ENCODE peak calls at places on chromosome 20, in five cellular contexts. One of them, this sample, is unnamed. For H3K4me1, the result is how much of the 10 kb centered on the place peaks cover.

GRCh38 chr20:23683807-23684206 is 5.0 kb downstream of the CST4 start:
- DNase-seq in aorta: no peak
- DNase-seq in neural progenitor cell: no peak
- DNase-seq in spleen: no peak
- DNase-seq in GM23248: no peak
- DNase-seq in this sample: no peak

GRCh38 chr20:19633985-19634384 is 124.1 kb upstream of the RIN2 start:
- DNase-seq in aorta: no peak
- DNase-seq in neural progenitor cell: no peak
- DNase-seq in spleen: no peak
- DNase-seq in GM23248: no peak
- DNase-seq in this sample: no peak

GRCh38 chr20:7758436-7758835 is 181.8 kb downstream of the HAO1 start:
- DNase-seq in aorta: no peak
- DNase-seq in neural progenitor cell: no peak
- DNase-seq in spleen: no peak
- DNase-seq in GM23248: peak
- DNase-seq in this sample: no peak

GRCh38 chr20:20568604-20569205 is 143.7 kb downstream of the RALGAPA2 start:
- DNase-seq in aorta: no peak
- DNase-seq in neural progenitor cell: peak
- DNase-seq in spleen: no peak
- DNase-seq in GM23248: peak
- DNase-seq in this sample: peak

GRCh38 chr20:32984196-32984595 is 20.0 kb downstream of the SUN5 start:
- DNase-seq in aorta: no peak
- DNase-seq in neural progenitor cell: no peak
- DNase-seq in spleen: peak
- DNase-seq in GM23248: peak
- DNase-seq in this sample: no peak

GRCh38 chr20:34750484-34750883 is 46.3 kb downstream of the TP53INP2 start:
- DNase-seq in aorta: no peak
- DNase-seq in neural progenitor cell: no peak
- DNase-seq in spleen: no peak
- DNase-seq in GM23248: no peak
- DNase-seq in this sample: no peak

GRCh38 chr20:11379257-11380011 is 538.3 kb upstream of the BTBD3 start:
- DNase-seq in aorta: no peak
- DNase-seq in neural progenitor cell: peak
- DNase-seq in spleen: peak
- DNase-seq in GM23248: no peak
- DNase-seq in this sample: no peak

GRCh38 chr20:53386186-53386681 is 207.4 kb downstream of the ZNF217 start:
- DNase-seq in aorta: no peak
- DNase-seq in neural progenitor cell: no peak
- DNase-seq in spleen: no peak
- DNase-seq in GM23248: no peak
- DNase-seq in this sample: no peak

GRCh38 chr20:1415667-1416468 is 23.0 kb upstream of the FKBP1A start:
- DNase-seq in aorta: no peak
- DNase-seq in neural progenitor cell: no peak
- DNase-seq in spleen: no peak
- DNase-seq in GM23248: peak
- DNase-seq in this sample: no peak

GRCh38 chr20:59992531-59992930 is 34.3 kb downstream of the CDH26 start:
- DNase-seq in aorta: no peak
- DNase-seq in neural progenitor cell: no peak
- DNase-seq in spleen: no peak
- DNase-seq in GM23248: peak
- DNase-seq in this sample: no peak

GRCh38 chr20:50251992-50252491 is 61.4 kb downstream of the CEBPB start:
- DNase-seq in aorta: no peak
- DNase-seq in neural progenitor cell: no peak
- DNase-seq in spleen: no peak
- DNase-seq in GM23248: peak
- DNase-seq in this sample: no peak

GRCh38 chr20:23245553-23246128 is 105.0 kb upstream of the NXT1 start:
- DNase-seq in aorta: peak
- DNase-seq in neural progenitor cell: peak
- DNase-seq in spleen: peak
- DNase-seq in GM23248: no peak
- DNase-seq in this sample: no peak

GRCh38 chr20:3705491-3705969 is 6.9 kb downstream of the SIGLEC1 start:
- DNase-seq in aorta: peak
- DNase-seq in neural progenitor cell: no peak
- DNase-seq in spleen: no peak
- DNase-seq in GM23248: no peak
- DNase-seq in this sample: no peak

GRCh38 chr20:3889489-3890409 is 562 bp downstream of the PANK2 start:
- DNase-seq in aorta: peak
- DNase-seq in neural progenitor cell: no peak
- DNase-seq in spleen: peak
- DNase-seq in GM23248: peak
- DNase-seq in this sample: peak

GRCh38 chr20:40702504-40702903 is 13.5 kb upstream of the MAFB start:
- DNase-seq in aorta: no peak
- DNase-seq in neural progenitor cell: no peak
- DNase-seq in spleen: no peak
- DNase-seq in GM23248: peak
- DNase-seq in this sample: no peak

GRCh38 chr20:7843613-7844012 is 96.6 kb downstream of the HAO1 start:
- DNase-seq in aorta: peak
- DNase-seq in neural progenitor cell: no peak
- DNase-seq in spleen: no peak
- DNase-seq in GM23248: peak
- DNase-seq in this sample: no peak

GRCh38 chr20:58908216-58908615 is 55.7 kb downstream of the GNAS start:
- DNase-seq in aorta: no peak
- DNase-seq in neural progenitor cell: no peak
- DNase-seq in spleen: no peak
- DNase-seq in GM23248: no peak
- DNase-seq in this sample: no peak
- H3K4me3 ChIP-seq in aorta: no peak
- H3K4me3 ChIP-seq in neural progenitor cell: no peak
- H3K4me3 ChIP-seq in spleen: no peak
- H3K4me3 ChIP-seq in GM23248: peak
- H3K4me3 ChIP-seq in this sample: no peak

DNA sequence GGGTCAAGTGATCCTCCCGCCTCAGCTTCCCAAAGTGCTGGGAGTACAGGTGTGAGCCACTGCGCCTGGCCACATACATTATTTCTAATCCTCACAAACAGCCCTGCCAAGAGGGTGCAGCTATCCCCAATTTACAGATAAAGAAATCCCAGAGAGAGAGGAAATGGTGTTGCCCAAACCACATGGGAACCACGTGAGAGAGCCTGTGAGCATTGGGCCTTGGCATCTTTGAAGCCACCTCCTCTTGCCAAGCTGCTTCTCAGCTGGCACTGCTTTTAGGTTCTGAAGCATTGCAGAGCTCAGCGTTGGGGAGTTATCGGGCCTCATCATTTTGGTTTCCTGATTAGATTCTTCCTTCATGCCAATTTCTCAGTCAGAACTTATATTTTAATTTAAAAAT is 80.3 kb downstream of the CTNNBL1 start:
- DNase-seq in aorta: no peak
- DNase-seq in neural progenitor cell: no peak
- DNase-seq in spleen: no peak
- DNase-seq in GM23248: no peak
- DNase-seq in this sample: no peak
- H3K4me1 ChIP-seq in aorta: under half
- H3K4me1 ChIP-seq in neural progenitor cell: under half
- H3K4me1 ChIP-seq in spleen: under half
- H3K4me1 ChIP-seq in GM23248: under half
- H3K4me1 ChIP-seq in this sample: under half

GRCh38 chr20:51752343-51752951 is 15.7 kb downstream of the ATP9A start:
- DNase-seq in aorta: no peak
- DNase-seq in neural progenitor cell: no peak
- DNase-seq in spleen: no peak
- DNase-seq in GM23248: peak
- DNase-seq in this sample: no peak
- H3K4me3 ChIP-seq in aorta: no peak
- H3K4me3 ChIP-seq in neural progenitor cell: no peak
- H3K4me3 ChIP-seq in spleen: no peak
- H3K4me3 ChIP-seq in GM23248: peak
- H3K4me3 ChIP-seq in this sample: no peak

DNA sequence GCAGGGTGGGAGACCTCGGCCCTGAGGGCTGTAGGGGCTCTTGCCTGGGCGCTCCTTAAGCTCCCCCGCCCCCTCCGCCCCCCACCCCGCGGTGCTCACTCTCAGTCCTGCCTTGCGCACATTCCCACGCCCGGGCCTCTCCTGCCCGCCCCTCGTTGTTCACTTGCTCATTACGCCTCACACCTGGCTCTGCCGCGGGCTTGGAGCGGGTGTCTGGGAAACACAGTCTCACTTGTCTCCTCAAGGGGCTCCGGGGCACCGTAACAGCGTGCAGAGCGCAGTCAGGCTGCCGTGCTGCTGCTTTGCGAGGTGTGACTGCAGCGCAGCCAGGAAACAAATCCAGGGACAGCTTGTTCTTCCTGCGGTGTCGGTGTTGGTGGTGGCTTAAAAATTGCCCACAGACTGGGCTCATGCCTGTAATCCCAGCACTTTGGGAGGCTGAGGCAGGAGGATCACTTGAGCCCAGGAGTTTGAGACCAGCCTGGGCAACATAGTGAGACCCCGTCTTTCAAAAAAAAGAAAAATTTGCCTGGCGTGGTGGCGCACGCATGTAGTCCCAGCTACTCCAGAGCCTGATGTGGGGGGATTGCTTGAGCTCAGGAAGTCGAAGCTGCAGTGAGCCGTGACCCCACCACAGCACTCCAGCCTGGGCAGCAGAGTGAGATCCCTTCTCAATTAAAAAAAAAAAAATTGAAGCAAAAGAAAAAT is 4.6 kb downstream of the NPBWR2 start:
- DNase-seq in aorta: peak
- DNase-seq in neural progenitor cell: peak
- DNase-seq in spleen: peak
- DNase-seq in GM23248: no peak
- DNase-seq in this sample: no peak
- H3K4me1 ChIP-seq in aorta: under half
- H3K4me1 ChIP-seq in neural progenitor cell: under half
- H3K4me1 ChIP-seq in spleen: under half
- H3K4me1 ChIP-seq in GM23248: under half
- H3K4me1 ChIP-seq in this sample: under half

GRCh38 chr20:17369506-17369905 is 142.7 kb downstream of the PCSK2 start:
- DNase-seq in aorta: no peak
- DNase-seq in neural progenitor cell: no peak
- DNase-seq in spleen: no peak
- DNase-seq in GM23248: no peak
- DNase-seq in this sample: no peak
- H3K4me3 ChIP-seq in aorta: no peak
- H3K4me3 ChIP-seq in neural progenitor cell: no peak
- H3K4me3 ChIP-seq in spleen: no peak
- H3K4me3 ChIP-seq in GM23248: no peak
- H3K4me3 ChIP-seq in this sample: no peak

GRCh38 chr20:62121776-62122658 is at the start of gene LSM14B:
- DNase-seq in aorta: peak
- DNase-seq in neural progenitor cell: peak
- DNase-seq in spleen: peak
- DNase-seq in GM23248: peak
- DNase-seq in this sample: peak
- H3K4me1 ChIP-seq in aorta: under half
- H3K4me1 ChIP-seq in neural progenitor cell: under half
- H3K4me1 ChIP-seq in spleen: half or more
- H3K4me1 ChIP-seq in GM23248: under half
- H3K4me1 ChIP-seq in this sample: half or more

GRCh38 chr20:45229264-45230056 is 8.3 kb downstream of the SEMG2 start:
- DNase-seq in aorta: no peak
- DNase-seq in neural progenitor cell: peak
- DNase-seq in spleen: peak
- DNase-seq in GM23248: peak
- DNase-seq in this sample: no peak
- H3K4me3 ChIP-seq in aorta: no peak
- H3K4me3 ChIP-seq in neural progenitor cell: no peak
- H3K4me3 ChIP-seq in spleen: no peak
- H3K4me3 ChIP-seq in GM23248: no peak
- H3K4me3 ChIP-seq in this sample: no peak

DNA sequence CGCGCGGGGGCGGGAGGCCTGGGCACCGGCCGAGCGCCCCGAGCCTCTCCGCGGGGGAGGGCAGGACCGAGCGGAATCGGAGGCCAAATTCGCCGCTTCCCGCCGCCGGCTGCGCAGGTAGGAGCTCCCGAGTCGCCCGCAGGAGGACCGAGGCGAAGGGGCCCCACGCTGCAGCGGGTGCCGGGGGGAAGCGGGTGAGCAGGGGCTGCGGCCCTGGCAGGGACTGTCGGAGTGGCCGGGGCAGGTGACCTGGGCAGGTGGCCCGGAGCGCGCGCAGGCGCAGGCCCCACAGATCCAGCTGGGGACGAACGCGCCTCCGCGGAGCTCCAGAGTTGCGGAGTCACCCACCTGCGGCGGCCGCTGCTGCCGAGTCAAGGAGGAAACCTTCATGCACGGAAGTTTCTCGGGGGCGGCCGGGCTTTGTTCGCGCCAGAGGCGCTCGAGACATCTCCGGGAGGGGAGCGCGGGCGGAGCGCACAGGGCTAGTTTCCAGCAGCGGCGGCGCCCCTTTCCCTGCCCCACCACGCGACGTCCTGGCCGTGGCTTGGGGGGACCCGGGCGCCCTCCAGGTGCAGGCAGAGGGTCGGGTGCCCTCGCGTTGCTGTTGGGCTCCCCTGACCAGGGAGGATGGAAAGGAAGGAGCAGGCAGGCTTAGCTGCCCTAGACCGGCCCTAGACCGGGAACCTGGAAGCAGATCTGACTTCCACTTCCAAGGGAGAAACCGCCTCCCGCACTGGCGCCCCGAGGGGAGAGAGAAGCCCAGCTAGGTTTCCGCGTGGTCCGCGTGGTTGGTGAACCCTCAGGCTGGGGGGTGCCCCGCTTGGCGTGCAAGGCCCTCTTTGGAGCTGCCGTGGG is 590 bp downstream of the SLCO4A1 start:
- DNase-seq in aorta: no peak
- DNase-seq in neural progenitor cell: peak
- DNase-seq in spleen: peak
- DNase-seq in GM23248: peak
- DNase-seq in this sample: peak
- H3K4me1 ChIP-seq in aorta: under half
- H3K4me1 ChIP-seq in neural progenitor cell: under half
- H3K4me1 ChIP-seq in spleen: half or more
- H3K4me1 ChIP-seq in GM23248: under half
- H3K4me1 ChIP-seq in this sample: under half

GRCh38 chr20:62941792-62942191 is 3.8 kb downstream of the GID8 start:
- DNase-seq in aorta: no peak
- DNase-seq in neural progenitor cell: no peak
- DNase-seq in spleen: no peak
- DNase-seq in GM23248: peak
- DNase-seq in this sample: no peak
- H3K4me3 ChIP-seq in aorta: no peak
- H3K4me3 ChIP-seq in neural progenitor cell: no peak
- H3K4me3 ChIP-seq in spleen: no peak
- H3K4me3 ChIP-seq in GM23248: no peak
- H3K4me3 ChIP-seq in this sample: no peak

This sample was measured in CD8-positive, alpha-beta memory T cell.